ENCODE peak calls at places on chromosomes 1 and 21, in four cellular contexts. J is trophoblast cell, D is neuronal stem cell, F is IMR-90. C is an unnamed sample. For H3K4me1, the result is how much of the 10 kb centered on the place peaks cover.

GRCh38 chr1:103230061-103230460 is 121.7 kb upstream of the COL11A1 start:
- DNase-seq in J (no peak), D (no peak), F (peak), C (no peak)

GRCh38 chr21:34930971-34931370 is 118.1 kb downstream of the RUNX1 start:
- DNase-seq in D (no peak), F (peak), J (peak), C (no peak)

GRCh38 chr1:68460935-68461334 is 11.2 kb upstream of the RPE65 start:
- DNase-seq in F (no peak), J (no peak), D (no peak), C (no peak)

GRCh38 chr1:39886757-39887231 is 3.5 kb upstream of the TRIT1 start:
- DNase-seq in J (peak), F (no peak), D (no peak), C (peak)

GRCh38 chr1:21622466-21623315 is 46.5 kb downstream of the RAP1GAP start:
- DNase-seq in D (peak), F (no peak), J (peak), C (no peak)

GRCh38 chr1:221778535-221779142 is 36.8 kb upstream of the DUSP10 start:
- DNase-seq in D (no peak), J (no peak), F (no peak), C (no peak)

GRCh38 chr1:3611170-3612019 is at the start of gene MEGF6:
- DNase-seq in F (peak), D (peak), J (peak), C (peak)

GRCh38 chr1:245197121-245197520 is 42.3 kb downstream of the KIF26B start:
- DNase-seq in J (no peak), D (no peak), F (no peak), C (no peak)

GRCh38 chr1:33852711-33853110 is 11.2 kb upstream of the HMGB4 start:
- DNase-seq in J (no peak), D (no peak), F (no peak), C (no peak)

GRCh38 chr1:209042413-209042812 is 541.1 kb upstream of the CAMK1G start:
- DNase-seq in D (no peak), J (no peak), F (no peak), C (no peak)

GRCh38 chr1:42424201-42424600 is 31.6 kb downstream of the ZMYND12 start:
- DNase-seq in J (peak), F (peak), D (no peak), C (no peak)

GRCh38 chr1:109361649-109362048 is 36.1 kb downstream of the SORT1 start:
- DNase-seq in D (no peak), F (peak), J (no peak), C (peak)

GRCh38 chr1:76012341-76013208 is 62.0 kb upstream of the ST6GALNAC3 start:
- DNase-seq in J (no peak), D (peak), F (peak), C (no peak)

GRCh38 chr1:77370161-77370560 is 88.3 kb downstream of the AK5 start:
- DNase-seq in D (no peak), F (peak), J (no peak), C (peak)

GRCh38 chr1:11013160-11013531 is 692 bp downstream of the TARDBP start:
- DNase-seq in J (no peak), F (peak), D (no peak), C (peak)
- H3K23ac ChIP-seq in J (no peak), F (peak), D (no peak), C (no peak)

GRCh38 chr1:28157901-28158300 is 18.6 kb downstream of the PTAFR start:
- DNase-seq in D (no peak), F (no peak), J (peak), C (no peak)

GRCh38 chr1:28159243-28159642 is 17.2 kb downstream of the PTAFR start:
- DNase-seq in D (no peak), J (no peak), F (no peak), C (no peak)

GRCh38 chr1:28154083-28154594 is 22.4 kb downstream of the PTAFR start:
- DNase-seq in F (no peak), J (no peak), D (no peak), C (no peak)

GRCh38 chr1:28155628-28156027 is 20.9 kb downstream of the PTAFR start:
- DNase-seq in D (no peak), F (no peak), J (no peak), C (no peak)

DNA sequence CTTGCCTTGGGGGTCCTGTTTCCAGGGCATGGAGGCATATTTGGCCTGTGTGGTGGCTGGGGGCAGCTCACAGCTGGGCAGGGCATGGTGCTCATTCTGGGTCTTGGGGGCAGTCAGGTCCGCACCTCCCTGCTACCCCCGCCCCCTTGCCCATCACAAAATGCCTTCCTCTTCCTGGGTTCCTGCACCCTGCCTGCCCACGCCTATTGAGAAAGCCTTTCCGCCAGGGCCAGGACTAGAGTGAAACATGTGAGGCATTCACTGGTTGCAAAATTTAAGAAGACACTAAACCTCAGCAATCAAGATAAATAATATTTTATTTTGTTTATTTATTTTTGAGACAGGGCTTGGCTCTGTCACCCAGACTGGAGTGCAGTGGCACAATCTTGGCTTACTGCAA is 19.7 kb downstream of the PTAFR start:
- DNase-seq in J (no peak), D (no peak), F (no peak), C (no peak)
- H3K4me1 ChIP-seq in J (under half), D (under half), F (under half), C (under half)

DNA sequence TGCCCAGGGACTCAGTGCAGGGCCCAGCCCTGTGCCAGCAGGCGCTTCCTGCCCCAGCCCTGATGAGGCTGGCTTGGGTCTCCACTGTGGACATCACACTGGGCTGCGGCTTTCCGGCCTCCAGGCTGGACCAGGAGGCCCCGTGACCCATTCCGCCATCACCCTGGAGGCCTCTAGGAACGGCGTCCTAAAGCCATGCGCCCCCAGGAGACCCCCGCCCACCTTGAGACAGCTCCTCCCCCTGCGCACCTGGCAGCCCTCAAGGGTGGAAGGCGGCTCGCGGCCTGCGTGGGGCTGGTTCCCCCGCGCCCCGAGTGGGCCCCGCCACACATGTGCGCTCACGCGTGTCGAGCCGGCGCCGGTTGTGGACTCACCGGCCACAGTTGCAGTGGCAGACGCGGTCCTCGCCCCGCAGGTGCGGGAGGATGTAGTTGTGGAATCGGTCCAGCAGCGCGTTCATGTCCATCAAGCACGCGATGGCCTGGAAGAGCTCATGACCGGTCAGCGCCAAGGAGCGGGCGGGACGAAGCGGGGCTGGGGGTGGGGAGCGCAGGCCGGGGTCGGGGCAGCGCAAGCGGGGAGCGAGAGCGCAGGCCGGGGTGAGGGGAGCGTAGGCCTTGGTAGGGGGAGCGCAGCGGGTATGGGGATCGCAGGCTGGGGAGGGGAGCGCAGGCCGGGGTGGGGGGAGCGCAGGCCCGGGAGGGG is 962 bp downstream of the TMEM240 start:
- DNase-seq in J (no peak), D (peak), F (peak), C (peak)
- H3K14ac ChIP-seq in J (no peak), D (no peak), F (peak), C (no peak)

DNA sequence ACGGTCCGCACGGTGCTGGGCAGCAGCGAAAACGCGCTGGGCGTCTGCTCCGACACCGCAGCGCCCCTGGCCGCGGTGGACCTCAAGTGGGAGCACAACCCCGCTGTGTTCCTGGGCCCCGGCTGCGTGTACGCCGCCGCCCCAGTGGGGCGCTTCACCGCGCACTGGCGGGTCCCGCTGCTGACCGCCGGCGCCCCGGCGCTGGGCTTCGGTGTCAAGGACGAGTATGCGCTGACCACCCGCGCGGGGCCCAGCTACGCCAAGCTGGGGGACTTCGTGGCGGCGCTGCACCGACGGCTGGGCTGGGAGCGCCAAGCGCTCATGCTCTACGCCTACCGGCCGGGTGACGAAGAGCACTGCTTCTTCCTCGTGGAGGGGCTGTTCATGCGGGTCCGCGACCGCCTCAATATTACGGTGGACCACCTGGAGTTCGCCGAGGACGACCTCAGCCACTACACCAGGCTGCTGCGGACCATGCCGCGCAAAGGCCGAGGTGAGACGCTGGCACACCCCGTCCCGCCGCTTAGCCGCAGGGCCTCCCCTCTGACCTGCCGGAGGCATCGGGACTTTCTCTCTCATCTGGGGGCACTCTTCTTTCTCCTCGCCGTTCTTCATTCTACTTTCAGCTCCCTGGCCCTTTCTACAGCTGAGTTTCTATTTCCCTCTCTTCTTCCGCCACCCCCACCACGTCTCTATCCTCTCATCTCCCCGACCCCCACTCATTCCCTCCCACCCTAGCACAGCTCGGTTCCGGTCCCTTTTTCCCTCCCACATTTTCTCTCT is 1.0 kb downstream of the NPR1 start:
- DNase-seq in J (no peak), F (no peak), D (no peak), C (peak)
- H3K23ac ChIP-seq in J (no peak), F (no peak), D (peak), C (no peak)

DNA sequence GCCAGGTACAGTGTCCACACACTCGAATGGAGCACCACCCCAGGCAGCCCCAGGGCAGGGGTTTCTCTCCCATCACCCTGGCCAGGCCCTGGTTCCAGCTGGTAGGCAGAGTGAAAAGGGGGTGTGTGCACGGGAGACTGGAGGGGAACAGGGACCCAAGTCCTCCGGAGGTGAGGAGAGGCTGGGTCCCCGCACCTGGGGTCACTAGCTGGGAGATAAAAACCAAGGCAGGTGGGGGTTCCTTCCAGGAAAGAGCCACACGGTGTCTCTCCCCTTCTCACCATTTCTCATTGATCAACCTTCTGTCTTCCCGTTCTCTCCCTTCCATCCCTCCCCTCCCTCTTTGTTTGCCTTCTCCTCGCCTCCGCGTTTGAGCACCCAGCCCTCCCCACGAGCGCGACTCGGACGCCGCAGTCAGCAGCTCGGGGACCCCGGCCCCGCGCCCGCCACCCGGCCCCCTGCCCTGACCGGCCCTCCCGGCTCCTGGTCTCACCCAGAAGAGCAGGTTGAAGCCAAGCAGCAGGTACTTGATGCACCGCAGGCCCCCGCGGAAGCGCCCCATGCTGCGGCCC is 346 bp downstream of the TSPAN2 start:
- DNase-seq in J (no peak), F (no peak), D (no peak), C (no peak)
- H3K4me1 ChIP-seq in J (under half), F (under half), D (under half), C (under half)

GRCh38 chr1:165497444-165498013 is 46.3 kb upstream of the LRRC52 start:
- DNase-seq in J (no peak), F (no peak), D (no peak), C (no peak)

GRCh38 chr1:165501975-165502358 is 41.8 kb upstream of the LRRC52 start:
- DNase-seq in D (no peak), J (no peak), F (no peak), C (no peak)

GRCh38 chr1:165496493-165496892 is 47.3 kb upstream of the LRRC52 start:
- DNase-seq in D (no peak), F (no peak), J (peak), C (peak)

GRCh38 chr1:165495811-165496143 is 48.0 kb upstream of the LRRC52 start:
- DNase-seq in D (no peak), F (no peak), J (no peak), C (no peak)

GRCh38 chr1:165501351-165501974 is 42.3 kb upstream of the LRRC52 start:
- DNase-seq in F (no peak), J (peak), D (no peak), C (no peak)
- H3K14ac ChIP-seq in F (no peak), J (no peak), D (no peak), C (no peak)

C was measured in mesenchymal stem cell.